ENCODE peak calls at places on chromosomes 12 and 14, in eight cellular contexts. V, Y, F, X, G, T, K and P are unnamed samples.

GRCh38 chr12:52445876-52446275 is 6.1 kb downstream of the KRT6B start:
- DNase-seq in Y (no peak), F (no peak), T (no peak), V (no peak), X (no peak), K (no peak), G (no peak), P (no peak)

GRCh38 chr12:103728323-103728722 is 112.7 kb downstream of the NT5DC3 start:
- DNase-seq in G (no peak), F (no peak), K (no peak), X (no peak), T (no peak), Y (no peak), V (no peak), P (no peak)

GRCh38 chr12:18750087-18750486 is 12.2 kb downstream of the CAPZA3 start:
- DNase-seq in K (no peak), X (no peak), V (no peak), G (no peak), Y (peak), F (no peak), T (no peak), P (no peak)

GRCh38 chr12:127416796-127417195 is 850.2 kb upstream of the TMEM132C start:
- DNase-seq in V (no peak), G (peak), T (no peak), K (peak), Y (no peak), X (no peak), F (no peak), P (no peak)

GRCh38 chr12:17588968-17589367 is 501.0 kb downstream of the RERGL start:
- DNase-seq in V (no peak), G (no peak), F (no peak), T (no peak), K (no peak), X (peak), Y (peak), P (no peak)

GRCh38 chr14:77474763-77475162 is 16.9 kb downstream of the AHSA1 start:
- DNase-seq in Y (no peak), T (no peak), F (no peak), G (no peak), V (no peak), X (no peak), K (no peak), P (no peak)

GRCh38 chr12:107783406-107784376 is 9.2 kb downstream of the ASCL4 start:
- DNase-seq in T (no peak), F (no peak), Y (no peak), X (no peak), G (no peak), V (no peak), K (no peak), P (no peak)

GRCh38 chr14:83520837-83521236 is 1987.2 kb upstream of the SEL1L start:
- DNase-seq in K (peak), X (no peak), Y (no peak), G (no peak), T (no peak), F (no peak), V (no peak), P (no peak)

GRCh38 chr12:57452181-57452936 is 2.7 kb upstream of the INHBE start:
- DNase-seq in K (peak), V (no peak), G (no peak), F (no peak), Y (peak), X (no peak), T (no peak), P (peak)

GRCh38 chr12:65106948-65107347 is 14.2 kb downstream of the WIF1 start:
- DNase-seq in K (no peak), V (no peak), F (no peak), X (peak), G (peak), T (peak), Y (no peak), P (peak)

GRCh38 chr12:6226002-6226700 is 26.0 kb downstream of the CD9 start:
- DNase-seq in K (no peak), Y (no peak), V (no peak), G (peak), X (no peak), T (no peak), F (peak), P (no peak)

GRCh38 chr12:87953257-87953860 is 75.8 kb downstream of the C12orf50 start:
- DNase-seq in V (no peak), X (peak), T (peak), K (peak), F (peak), G (peak), Y (peak), P (peak)

GRCh38 chr14:81981311-81981675 is 447.6 kb upstream of the SEL1L start:
- DNase-seq in G (no peak), K (no peak), V (no peak), X (no peak), T (no peak), F (no peak), Y (no peak), P (no peak)

GRCh38 chr12:124881123-124881522 is 17.5 kb upstream of the SCARB1 start:
- DNase-seq in T (no peak), X (no peak), V (no peak), Y (no peak), K (no peak), G (no peak), F (no peak), P (no peak)

GRCh38 chr14:91318911-91319310 is 74.4 kb upstream of the GPR68 start:
- DNase-seq in V (no peak), F (no peak), Y (no peak), G (no peak), K (no peak), X (no peak), T (no peak), P (no peak)

GRCh38 chr12:131606218-131606899 is 104.5 kb upstream of the SFSWAP start:
- DNase-seq in T (no peak), Y (no peak), K (no peak), V (no peak), F (no peak), G (no peak), X (no peak), P (no peak)

GRCh38 chr12:132954471-132955048 is 1.5 kb downstream of the ZNF605 start:
- DNase-seq in Y (no peak), X (peak), F (no peak), K (no peak), T (no peak), V (no peak), G (peak), P (peak)

GRCh38 chr12:64077922-64078321 is 144.2 kb downstream of the KICS2 start:
- DNase-seq in G (no peak), V (no peak), K (no peak), F (no peak), Y (no peak), T (no peak), X (peak), P (no peak)
- TF ChIP-seq CTCF in G (no peak), V (no peak), K (peak), F (no peak), Y (peak), T (no peak), X (peak), P (no peak)

DNA sequence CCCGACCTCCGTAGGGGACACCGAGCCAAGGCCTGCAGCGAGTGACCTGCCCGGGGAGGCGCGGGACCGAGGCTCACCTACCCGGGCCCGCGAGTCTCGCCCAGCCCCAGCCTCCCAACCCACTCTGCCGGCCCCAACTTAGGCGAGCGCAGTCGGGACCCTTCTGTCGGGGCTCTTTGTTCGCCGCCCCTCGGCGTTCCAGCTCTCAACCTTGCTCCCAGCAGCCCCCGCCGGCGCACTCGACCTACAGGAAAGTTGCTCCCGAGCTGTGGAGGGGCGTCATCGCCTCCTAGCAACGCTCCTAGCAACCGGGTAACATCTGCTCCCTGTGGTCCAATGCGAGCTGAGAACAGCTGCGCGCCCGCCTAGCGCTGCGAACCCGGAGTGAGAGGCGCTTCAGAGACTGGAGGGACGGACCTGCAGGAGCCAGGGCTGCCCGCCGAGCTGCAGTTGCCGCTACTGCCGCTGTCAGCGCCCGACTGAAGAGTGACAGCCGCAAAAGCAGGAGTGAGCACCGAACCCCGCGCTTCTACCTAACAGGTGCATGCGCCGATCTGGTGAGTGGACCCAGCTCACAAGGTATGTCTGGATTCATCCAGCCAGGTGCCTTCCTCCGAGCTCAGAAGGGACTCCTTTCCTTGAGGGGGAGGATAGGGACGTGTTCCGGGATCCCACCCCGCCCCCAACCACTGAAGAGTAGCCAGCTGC is 354.9 kb downstream of the SNAPC1 start:
- DNase-seq in G (peak), F (peak), V (peak), X (peak), T (peak), K (peak), Y (peak), P (peak)
- TF ChIP-seq CTCF in G (no peak), F (no peak), V (peak), X (no peak), T (peak), K (peak), Y (peak), P (peak)

DNA sequence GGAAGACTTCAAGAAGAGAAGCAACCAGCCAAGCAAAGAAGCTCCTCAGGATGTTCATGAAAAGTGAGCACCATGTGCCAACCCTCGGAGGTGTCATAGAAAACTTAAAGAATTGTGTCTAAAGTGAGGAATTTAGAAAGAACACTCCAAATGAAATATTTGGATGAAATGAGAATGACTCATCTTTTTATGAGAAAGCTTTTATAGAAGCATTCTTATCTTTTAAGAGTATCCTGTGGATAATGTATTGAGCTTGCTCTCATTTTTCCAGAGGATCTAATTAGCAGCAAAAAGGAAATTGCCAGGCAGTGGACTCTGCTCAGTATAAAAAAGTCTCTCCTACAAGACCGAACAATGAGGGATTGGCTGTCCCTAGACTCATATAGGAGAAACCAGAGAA is 454.9 kb downstream of the LRIG3 start:
- DNase-seq in Y (no peak), K (no peak), F (no peak), T (no peak), V (no peak), X (no peak), G (no peak), P (no peak)
- TF ChIP-seq CTCF in Y (no peak), K (no peak), F (no peak), T (no peak), V (no peak), X (no peak), G (no peak), P (no peak)

DNA sequence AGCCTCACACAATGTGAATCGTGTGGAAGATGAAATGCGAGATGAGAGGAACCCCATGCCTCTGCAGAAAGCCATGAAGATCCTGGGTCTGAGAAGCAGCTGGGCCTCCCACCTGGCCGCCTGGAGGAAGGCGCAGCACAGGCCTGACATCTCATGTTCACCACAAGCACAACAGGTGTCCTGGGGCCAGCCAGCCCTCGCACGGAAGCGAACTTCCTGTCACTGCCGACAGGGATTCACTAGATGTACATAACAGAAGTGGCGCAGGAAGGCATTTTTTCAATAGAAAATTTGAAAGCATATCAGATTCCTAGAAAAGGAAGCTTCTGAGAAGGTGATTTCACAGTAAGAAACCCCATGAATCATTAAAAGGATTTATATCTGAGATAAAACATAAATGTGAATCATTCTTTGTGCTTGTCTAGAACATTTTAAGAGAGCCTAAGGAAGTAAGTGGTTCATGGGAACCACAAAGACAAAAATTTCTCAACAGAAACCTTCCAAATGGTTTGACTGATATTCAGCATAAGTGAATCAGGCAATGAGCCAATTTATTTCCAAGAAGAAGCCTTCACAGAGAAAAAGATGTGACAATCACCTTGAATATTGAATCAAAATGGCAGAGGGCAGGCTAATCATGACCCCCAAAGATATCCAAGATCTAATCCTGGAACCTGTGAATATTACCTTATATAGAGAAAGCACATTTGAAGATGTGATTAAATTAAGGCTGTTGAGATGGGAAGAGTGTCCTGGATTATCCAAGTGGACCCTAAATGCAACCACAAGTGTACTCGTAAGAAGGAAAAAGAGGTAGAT is 311.9 kb downstream of the DUSP6 start:
- DNase-seq in K (peak), V (peak), G (no peak), F (no peak), T (peak), Y (no peak), X (no peak), P (peak)
- TF ChIP-seq CTCF in K (no peak), V (peak), G (no peak), F (no peak), T (no peak), Y (no peak), X (no peak), P (no peak)

GRCh38 chr12:14629832-14630688 is 62.4 kb upstream of the PLBD1 start:
- DNase-seq in F (peak), V (peak), T (peak), Y (peak), G (peak), X (peak), K (peak), P (peak)

GRCh38 chr12:14635776-14636175 is 60.6 kb downstream of the GUCY2C start:
- DNase-seq in G (no peak), K (peak), T (no peak), F (no peak), X (no peak), Y (no peak), V (no peak), P (no peak)

GRCh38 chr12:14628771-14629170 is 61.1 kb upstream of the PLBD1 start:
- DNase-seq in G (no peak), Y (no peak), V (no peak), X (no peak), F (no peak), K (no peak), T (no peak), P (no peak)

GRCh38 chr12:14630793-14631192 is 63.1 kb upstream of the PLBD1 start:
- DNase-seq in Y (no peak), V (no peak), K (no peak), X (no peak), F (no peak), G (no peak), T (no peak), P (no peak)
- TF ChIP-seq CTCF in Y (no peak), V (no peak), K (no peak), X (no peak), F (no peak), G (no peak), T (no peak), P (no peak)

DNA sequence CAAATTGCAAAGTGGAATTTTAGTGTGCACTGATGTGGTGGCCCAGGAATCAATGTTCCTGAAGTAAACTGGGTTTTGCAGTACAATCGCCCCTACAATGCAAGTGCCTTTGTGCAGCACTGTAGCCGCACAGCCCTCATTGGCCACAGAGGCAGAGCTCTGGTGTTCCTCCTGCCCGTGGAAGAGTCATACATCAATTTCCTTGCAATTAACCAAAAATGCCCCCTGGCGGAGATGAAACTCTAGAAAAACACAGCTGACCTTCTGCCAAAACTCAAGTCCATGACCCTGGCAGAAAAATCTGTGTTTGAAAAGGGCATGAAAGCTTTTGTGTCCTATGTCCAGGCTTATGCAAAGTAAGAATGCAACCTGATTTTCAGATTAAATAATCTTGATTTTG is 117.9 kb upstream of the PRB2 start:
- DNase-seq in K (peak), F (no peak), T (no peak), X (peak), Y (no peak), G (peak), V (no peak), P (no peak)
- TF ChIP-seq CTCF in K (peak), F (no peak), T (no peak), X (no peak), Y (peak), G (no peak), V (no peak), P (no peak)

GRCh38 chr12:16093825-16094224 is 182.7 kb downstream of the DERA start:
- DNase-seq in F (no peak), Y (no peak), X (no peak), T (no peak), G (no peak), K (no peak), V (no peak), P (no peak)
- TF ChIP-seq CTCF in F (no peak), Y (no peak), X (no peak), T (no peak), G (no peak), K (no peak), V (no peak), P (no peak)

GRCh38 chr12:119988440-119988787 is 622 bp upstream of the BICDL1 start:
- DNase-seq in T (no peak), X (peak), V (no peak), K (peak), F (no peak), G (peak), Y (no peak), P (no peak)
- TF ChIP-seq CTCF in T (peak), X (peak), V (peak), K (peak), F (no peak), G (peak), Y (peak), P (peak)

GRCh38 chr12:5071496-5071895 is 27.8 kb downstream of the KCNA5 start:
- DNase-seq in G (no peak), T (no peak), X (no peak), F (no peak), Y (no peak), V (no peak), K (no peak), P (no peak)

GRCh38 chr12:5072326-5072725 is 28.6 kb downstream of the KCNA5 start:
- DNase-seq in G (no peak), Y (no peak), T (no peak), X (no peak), V (no peak), K (no peak), F (no peak), P (no peak)

GRCh38 chr12:5070090-5070489 is 26.4 kb downstream of the KCNA5 start:
- DNase-seq in X (no peak), K (no peak), V (no peak), T (no peak), G (no peak), F (no peak), Y (no peak), P (no peak)

GRCh38 chr12:5073838-5074237 is 30.2 kb downstream of the KCNA5 start:
- DNase-seq in G (no peak), V (no peak), Y (no peak), F (no peak), K (no peak), T (no peak), X (no peak), P (no peak)

DNA sequence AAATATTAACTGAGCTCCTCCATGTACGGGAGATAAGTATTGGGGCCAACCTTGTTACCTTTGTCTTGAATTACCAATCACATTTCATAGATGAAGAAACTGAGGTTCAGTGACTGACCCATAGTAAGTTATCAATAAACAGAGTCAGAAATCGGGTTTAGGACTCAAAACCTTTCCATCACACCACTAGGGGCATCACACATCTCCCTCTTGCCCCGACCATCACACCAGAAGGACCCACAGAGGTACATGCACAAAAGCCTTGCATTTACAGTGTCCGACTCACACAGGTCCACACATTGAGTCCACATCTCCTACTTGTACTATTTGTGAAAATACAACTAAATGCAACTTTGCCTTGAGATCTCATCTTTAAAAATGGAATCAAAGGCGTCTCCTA is 29.4 kb downstream of the KCNA5 start:
- DNase-seq in K (no peak), G (no peak), F (no peak), T (no peak), V (no peak), Y (no peak), X (no peak), P (no peak)
- TF ChIP-seq CTCF in K (peak), G (no peak), F (no peak), T (no peak), V (no peak), Y (no peak), X (no peak), P (no peak)

DNA sequence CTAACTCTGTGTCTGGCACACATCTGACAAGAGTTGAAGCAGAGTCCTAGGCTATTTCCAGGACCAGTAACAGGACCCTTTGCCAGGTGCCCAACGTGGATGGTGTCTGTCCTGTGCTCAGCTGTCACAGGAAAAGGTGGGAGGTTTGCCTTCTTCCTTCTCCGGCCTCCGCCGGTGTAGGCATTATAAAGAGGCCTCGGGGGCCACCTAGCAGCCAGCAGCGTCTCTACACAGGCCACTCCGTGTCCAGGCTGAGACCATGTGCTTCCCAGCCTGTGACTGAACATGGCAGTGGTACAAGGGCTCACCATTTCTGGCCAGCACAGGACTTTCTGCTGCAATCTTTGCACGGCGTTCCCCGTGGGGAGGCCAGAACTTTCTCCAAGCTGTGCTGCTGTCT is 60.7 kb upstream of the GPATCH2L start:
- DNase-seq in X (no peak), Y (no peak), V (no peak), G (no peak), F (peak), T (peak), K (no peak), P (peak)
- TF ChIP-seq CTCF in X (no peak), Y (peak), V (no peak), G (no peak), F (no peak), T (peak), K (peak), P (peak)